ENCODE peak calls at places on chromosomes 13 and 19, in five cellular contexts. U, A, L, Y and G are unnamed samples. For H3K4me1, the result is how much of the 10 kb centered on the place peaks cover.

GRCh38 chr13:30738946-30739528 is 3.7 kb downstream of the ALOX5AP start:
- DNase-seq in U (no peak), A (no peak), L (no peak), Y (no peak), G (no peak)

GRCh38 chr13:44904982-44905381 is 84.3 kb downstream of the NUFIP1 start:
- DNase-seq in U (no peak), A (peak), L (peak), Y (peak), G (peak)

GRCh38 chr19:18338471-18339001 is 1.9 kb upstream of the PGPEP1 start:
- DNase-seq in U (no peak), A (no peak), L (no peak), Y (no peak), G (no peak)

GRCh38 chr13:95185851-95186250 is 115.4 kb downstream of the ABCC4 start:
- DNase-seq in U (no peak), A (no peak), L (no peak), Y (no peak), G (no peak)

GRCh38 chr19:4676955-4677731 is 7.0 kb upstream of the MYDGF start:
- DNase-seq in U (peak), A (peak), L (peak), Y (no peak), G (peak)

GRCh38 chr13:23500858-23501257 is 67.4 kb upstream of the SACS start:
- DNase-seq in U (no peak), A (peak), L (no peak), Y (no peak), G (peak)

GRCh38 chr13:88919970-88920628 is 1248.9 kb downstream of the SLITRK5 start:
- DNase-seq in U (no peak), A (no peak), L (no peak), Y (no peak), G (no peak)

GRCh38 chr19:46772170-46773017 is 16.0 kb downstream of the SLC1A5 start:
- DNase-seq in U (no peak), A (no peak), L (no peak), Y (no peak), G (no peak)

GRCh38 chr13:27261376-27261775 is 9.3 kb upstream of the RASL11A start:
- DNase-seq in U (no peak), A (no peak), L (no peak), Y (no peak), G (no peak)

GRCh38 chr19:46863818-46864629 is 3.2 kb downstream of the ARHGAP35 start:
- DNase-seq in U (peak), A (peak), L (no peak), Y (no peak), G (peak)

GRCh38 chr13:95288899-95289500 is 12.3 kb downstream of the ABCC4 start:
- DNase-seq in U (no peak), A (no peak), L (no peak), Y (no peak), G (peak)

GRCh38 chr19:45314708-45315107 is 8.0 kb downstream of the CKM start:
- DNase-seq in U (no peak), A (no peak), L (no peak), Y (no peak), G (no peak)

GRCh38 chr19:55720801-55721200 is 17.4 kb downstream of the NLRP9 start:
- DNase-seq in U (no peak), A (no peak), L (no peak), Y (no peak), G (no peak)

GRCh38 chr13:86882107-86882506 is 789.1 kb upstream of the SLITRK5 start:
- DNase-seq in U (no peak), A (no peak), L (no peak), Y (no peak), G (no peak)

GRCh38 chr19:4636151-4636717 is 3.1 kb upstream of the TNFAIP8L1 start:
- DNase-seq in U (peak), A (peak), L (peak), Y (peak), G (peak)

GRCh38 chr13:107231941-107232340 is 664.0 kb upstream of the ARGLU1 start:
- DNase-seq in U (no peak), A (no peak), L (no peak), Y (no peak), G (no peak)

GRCh38 chr19:39310558-39311311 is 9.9 kb downstream of the LRFN1 start:
- DNase-seq in U (peak), A (no peak), L (no peak), Y (no peak), G (no peak)

GRCh38 chr13:46530084-46530935 is 22.7 kb upstream of the LRCH1 start:
- DNase-seq in U (no peak), A (peak), L (no peak), Y (no peak), G (peak)

GRCh38 chr13:52454459-52454824 is 836 bp upstream of the CKAP2 start:
- DNase-seq in U (no peak), A (peak), L (no peak), Y (no peak), G (peak)

GRCh38 chr19:47540748-47541147 is 25.9 kb upstream of the NAPA start:
- DNase-seq in U (no peak), A (peak), L (no peak), Y (no peak), G (peak)

GRCh38 chr13:90414691-90415596 is 932.5 kb upstream of the MIR17HG start:
- DNase-seq in U (no peak), A (peak), L (no peak), Y (no peak), G (peak)

GRCh38 chr19:18433039-18433691 is 4.8 kb downstream of the ISYNA1 start:
- DNase-seq in U (no peak), A (no peak), L (no peak), Y (no peak), G (peak)

GRCh38 chr19:51480590-51480989 is 2.3 kb downstream of the CEACAM18 start:
- DNase-seq in U (peak), A (no peak), L (no peak), Y (no peak), G (no peak)

GRCh38 chr19:28242317-28242927 is 970.5 kb downstream of the UQCRFS1 start:
- DNase-seq in U (no peak), A (no peak), L (no peak), Y (no peak), G (no peak)

GRCh38 chr19:58046856-58047255 is 12.2 kb upstream of the ZNF135 start:
- DNase-seq in U (no peak), A (no peak), L (no peak), Y (no peak), G (no peak)

GRCh38 chr19:35767288-35768081 is 7.9 kb upstream of the ARHGAP33 start:
- DNase-seq in U (peak), A (no peak), L (no peak), Y (no peak), G (no peak)

GRCh38 chr19:16400911-16401675 is 70.7 kb downstream of the EPS15L1 start:
- DNase-seq in U (no peak), A (peak), L (peak), Y (no peak), G (no peak)

GRCh38 chr13:112014857-112015256 is 52.1 kb upstream of the SOX1 start:
- DNase-seq in U (no peak), A (peak), L (no peak), Y (no peak), G (no peak)

GRCh38 chr13:85651440-85651839 is 147.8 kb downstream of the SLITRK6 start:
- DNase-seq in U (no peak), A (peak), L (no peak), Y (no peak), G (peak)

GRCh38 chr19:33215438-33216197 is 10.0 kb downstream of the SLC7A10 start:
- DNase-seq in U (no peak), A (no peak), L (no peak), Y (no peak), G (no peak)

GRCh38 chr13:74132768-74133656 is 1.2 kb downstream of the KLF12 start:
- DNase-seq in U (no peak), A (peak), L (peak), Y (peak), G (peak)

GRCh38 chr19:40191836-40192646 is 815 bp downstream of the MAP3K10 start:
- DNase-seq in U (no peak), A (peak), L (peak), Y (peak), G (peak)

GRCh38 chr13:73782781-73783180 is 351.4 kb downstream of the KLF12 start:
- DNase-seq in U (no peak), A (peak), L (no peak), Y (no peak), G (peak)

GRCh38 chr13:36998624-36999041 is 507 bp downstream of the ALG5 start:
- DNase-seq in U (peak), A (no peak), L (no peak), Y (peak), G (peak)

GRCh38 chr19:13060233-13060963 is 42.3 kb downstream of the LYL1 start:
- DNase-seq in U (no peak), A (no peak), L (peak), Y (peak), G (no peak)
- H3K4me1 ChIP-seq in U (under half), A (under half), L (half or more), Y (half or more), G (under half)

DNA sequence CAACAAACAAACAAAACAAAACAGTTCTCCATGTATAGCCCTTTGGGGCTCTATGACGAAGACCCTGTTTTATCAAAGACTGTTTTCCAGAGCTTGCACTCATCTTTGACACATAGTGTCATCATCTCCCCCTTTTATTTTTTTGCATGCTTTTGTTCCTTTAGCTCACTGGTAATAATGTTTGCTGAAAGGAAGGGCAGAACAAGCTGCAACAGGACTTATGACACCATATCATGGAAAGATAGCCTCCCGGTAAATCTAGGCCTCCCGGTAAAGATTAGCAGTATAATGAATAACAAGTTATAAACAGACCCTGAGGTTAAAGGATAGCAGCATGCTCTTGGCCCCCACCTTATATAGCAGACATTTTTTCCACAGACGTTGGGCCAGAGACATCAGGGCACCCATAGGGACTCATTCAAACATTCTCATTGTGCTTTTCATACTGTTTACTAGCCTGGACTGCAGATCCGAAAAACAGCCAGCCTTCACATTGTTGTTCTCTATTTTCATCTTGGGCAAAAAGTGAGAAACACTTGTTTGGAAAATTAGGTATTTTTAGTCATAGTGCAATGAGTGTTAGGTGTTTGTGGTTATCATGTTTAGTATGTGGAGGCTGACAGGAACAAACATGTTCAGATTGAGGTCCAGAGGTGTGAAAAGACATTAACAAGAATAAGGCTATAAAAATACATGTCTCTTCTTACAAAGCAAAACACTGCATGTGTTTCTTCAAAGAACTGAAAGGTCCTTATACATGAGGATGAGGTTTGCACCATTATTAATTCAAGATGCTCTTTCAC is 136.9 kb upstream of the SPRY2 start:
- DNase-seq in U (no peak), A (no peak), L (no peak), Y (no peak), G (no peak)
- H3K4me1 ChIP-seq in U (under half), A (under half), L (under half), Y (under half), G (under half)

GRCh38 chr13:98890186-98890585 is 87.7 kb downstream of the DOCK9 start:
- DNase-seq in U (no peak), A (peak), L (no peak), Y (no peak), G (peak)

GRCh38 chr13:98889419-98890079 is 88.3 kb downstream of the DOCK9 start:
- DNase-seq in U (no peak), A (no peak), L (no peak), Y (no peak), G (no peak)

GRCh38 chr13:98888890-98889279 is 89.0 kb downstream of the DOCK9 start:
- DNase-seq in U (no peak), A (no peak), L (no peak), Y (no peak), G (no peak)

GRCh38 chr13:98886587-98886986 is 91.3 kb downstream of the DOCK9 start:
- DNase-seq in U (no peak), A (no peak), L (no peak), Y (no peak), G (no peak)

DNA sequence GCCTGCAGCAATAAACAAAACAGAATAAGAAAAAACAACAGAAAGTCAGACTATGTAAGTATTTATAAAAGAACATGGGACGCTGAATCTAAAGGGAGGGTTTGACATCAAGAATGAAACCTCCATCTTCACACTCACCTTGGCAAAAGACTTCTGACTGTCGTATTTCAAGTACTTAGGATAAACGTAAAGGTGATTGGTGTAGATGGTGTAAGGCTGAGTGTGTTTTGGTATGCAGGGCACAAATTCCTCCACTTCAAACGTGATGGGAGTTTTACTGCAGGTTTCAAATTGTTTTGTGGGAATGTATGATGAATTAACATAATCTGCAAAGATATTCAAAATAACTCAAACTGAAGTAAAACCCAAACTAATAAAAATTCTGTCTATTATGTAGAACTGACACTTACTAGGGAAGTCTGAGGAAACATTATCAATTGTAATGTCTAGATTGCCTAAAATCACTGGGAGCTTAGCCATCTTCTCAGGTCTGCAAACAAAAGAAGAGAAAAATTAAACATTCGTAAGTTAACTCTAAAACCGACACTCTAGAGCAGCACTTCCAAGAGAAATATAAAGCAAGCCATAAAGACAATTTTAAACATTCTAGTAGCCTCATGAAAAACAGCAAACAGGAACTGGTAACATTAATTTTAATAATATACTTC is 89.5 kb downstream of the DOCK9 start:
- DNase-seq in U (no peak), A (no peak), L (no peak), Y (no peak), G (no peak)
- H3K4me1 ChIP-seq in U (under half), A (under half), L (under half), Y (under half), G (under half)

GRCh38 chr19:5950744-5951143 is 27.2 kb downstream of the RANBP3 start:
- DNase-seq in U (no peak), A (no peak), L (no peak), Y (no peak), G (no peak)
- H3K4me1 ChIP-seq in U (under half), A (half or more), L (half or more), Y (half or more), G (under half)

GRCh38 chr19:3389446-3389778 is 23.0 kb downstream of the NFIC start:
- DNase-seq in U (no peak), A (no peak), L (no peak), Y (no peak), G (no peak)
- H3K4me1 ChIP-seq in U (under half), A (under half), L (half or more), Y (half or more), G (under half)

GRCh38 chr13:97279079-97279411 is 56.9 kb downstream of the MBNL2 start:
- DNase-seq in U (no peak), A (no peak), L (no peak), Y (no peak), G (no peak)

GRCh38 chr13:97280478-97280877 is 58.3 kb downstream of the MBNL2 start:
- DNase-seq in U (no peak), A (no peak), L (no peak), Y (no peak), G (no peak)

GRCh38 chr13:97276862-97277269 is 54.7 kb downstream of the MBNL2 start:
- DNase-seq in U (no peak), A (no peak), L (no peak), Y (no peak), G (peak)

GRCh38 chr13:97279913-97280312 is 57.8 kb downstream of the MBNL2 start:
- DNase-seq in U (no peak), A (peak), L (no peak), Y (no peak), G (peak)

DNA sequence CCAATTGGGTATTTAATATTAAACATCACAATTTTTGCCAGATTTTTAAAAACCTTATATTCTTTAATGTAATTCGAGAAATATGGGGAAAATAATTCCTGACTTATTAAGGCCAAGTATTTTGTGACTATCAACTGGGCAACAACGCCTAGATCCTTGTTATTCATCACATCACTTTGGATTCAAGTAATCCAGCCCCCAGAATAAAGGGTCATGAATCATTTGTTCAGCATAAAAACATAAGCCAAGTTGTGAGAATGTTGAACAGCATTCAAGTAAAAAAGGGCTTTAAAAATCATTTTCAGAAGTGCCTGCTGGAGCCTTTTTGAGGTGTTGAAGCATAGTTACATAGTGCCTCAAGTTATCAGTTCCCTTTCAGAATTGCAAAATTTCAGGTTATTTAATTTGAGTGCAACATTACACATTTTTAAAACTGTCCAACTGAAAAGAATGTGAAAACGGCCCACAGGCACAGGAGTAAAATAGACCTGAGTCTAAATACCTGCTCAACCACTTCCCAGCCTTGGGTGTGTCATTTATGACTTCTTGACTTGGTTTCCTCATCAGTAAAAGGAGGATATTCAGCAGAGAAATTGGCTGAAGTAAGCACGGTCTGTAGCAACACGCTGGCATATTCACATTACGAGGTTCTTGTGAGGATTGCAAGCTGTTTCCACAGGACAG is 56.4 kb downstream of the MBNL2 start:
- DNase-seq in U (no peak), A (no peak), L (no peak), Y (no peak), G (no peak)
- H3K4me1 ChIP-seq in U (half or more), A (under half), L (half or more), Y (half or more), G (under half)